ENCODE peak calls at places on chromosomes 5 and 9, in six cellular contexts. One of them, this sample, is unnamed.

GRCh38 chr5:137758719-137759312 is 4.7 kb upstream of the HNRNPA0 start:
- DNase-seq in KBM-7: no peak
- DNase-seq in pancreas: no peak
- DNase-seq in HTR-8/SVneo: no peak
- DNase-seq in activated CD8-positive, alpha-beta memory T cell treated with anti-CD3 and anti-CD28 coated beads for 24 hours: no peak
- DNase-seq in CD4-positive, alpha-beta T cell: no peak
- DNase-seq in this sample: no peak

GRCh38 chr5:89904442-89904841 is 505.1 kb downstream of the CETN3 start:
- DNase-seq in KBM-7: no peak
- DNase-seq in pancreas: no peak
- DNase-seq in HTR-8/SVneo: no peak
- DNase-seq in activated CD8-positive, alpha-beta memory T cell treated with anti-CD3 and anti-CD28 coated beads for 24 hours: no peak
- DNase-seq in CD4-positive, alpha-beta T cell: no peak
- DNase-seq in this sample: no peak

GRCh38 chr5:71456362-71456743 is 902 bp downstream of the BDP1 start:
- DNase-seq in KBM-7: no peak
- DNase-seq in pancreas: no peak
- DNase-seq in HTR-8/SVneo: no peak
- DNase-seq in activated CD8-positive, alpha-beta memory T cell treated with anti-CD3 and anti-CD28 coated beads for 24 hours: no peak
- DNase-seq in CD4-positive, alpha-beta T cell: no peak
- DNase-seq in this sample: no peak

GRCh38 chr5:73883646-73884045 is 257.6 kb downstream of the ARHGEF28 start:
- DNase-seq in KBM-7: no peak
- DNase-seq in pancreas: no peak
- DNase-seq in HTR-8/SVneo: no peak
- DNase-seq in activated CD8-positive, alpha-beta memory T cell treated with anti-CD3 and anti-CD28 coated beads for 24 hours: no peak
- DNase-seq in CD4-positive, alpha-beta T cell: no peak
- DNase-seq in this sample: no peak

GRCh38 chr9:110476251-110476650 is 103.3 kb downstream of the SVEP1 start:
- DNase-seq in KBM-7: no peak
- DNase-seq in pancreas: no peak
- DNase-seq in HTR-8/SVneo: no peak
- DNase-seq in activated CD8-positive, alpha-beta memory T cell treated with anti-CD3 and anti-CD28 coated beads for 24 hours: no peak
- DNase-seq in CD4-positive, alpha-beta T cell: no peak
- DNase-seq in this sample: no peak

GRCh38 chr9:108937561-108938305 is 3.5 kb downstream of the ABITRAM start:
- DNase-seq in KBM-7: no peak
- DNase-seq in pancreas: no peak
- DNase-seq in HTR-8/SVneo: no peak
- DNase-seq in activated CD8-positive, alpha-beta memory T cell treated with anti-CD3 and anti-CD28 coated beads for 24 hours: no peak
- DNase-seq in CD4-positive, alpha-beta T cell: no peak
- DNase-seq in this sample: no peak

GRCh38 chr9:35229779-35230143 is 68.0 kb downstream of the UNC13B start:
- DNase-seq in KBM-7: no peak
- DNase-seq in pancreas: no peak
- DNase-seq in HTR-8/SVneo: no peak
- DNase-seq in activated CD8-positive, alpha-beta memory T cell treated with anti-CD3 and anti-CD28 coated beads for 24 hours: no peak
- DNase-seq in CD4-positive, alpha-beta T cell: no peak
- DNase-seq in this sample: no peak

GRCh38 chr5:149632311-149633251 is 51.3 kb downstream of the ARHGEF37 start:
- DNase-seq in KBM-7: no peak
- DNase-seq in pancreas: no peak
- DNase-seq in HTR-8/SVneo: peak
- DNase-seq in activated CD8-positive, alpha-beta memory T cell treated with anti-CD3 and anti-CD28 coated beads for 24 hours: no peak
- DNase-seq in CD4-positive, alpha-beta T cell: no peak
- DNase-seq in this sample: no peak

GRCh38 chr5:76729373-76730290 is 13.7 kb downstream of the F2R start:
- DNase-seq in KBM-7: no peak
- DNase-seq in pancreas: no peak
- DNase-seq in HTR-8/SVneo: no peak
- DNase-seq in activated CD8-positive, alpha-beta memory T cell treated with anti-CD3 and anti-CD28 coated beads for 24 hours: no peak
- DNase-seq in CD4-positive, alpha-beta T cell: no peak
- DNase-seq in this sample: no peak

GRCh38 chr5:176806137-176806536 is 4.2 kb upstream of the UNC5A start:
- DNase-seq in KBM-7: peak
- DNase-seq in pancreas: no peak
- DNase-seq in HTR-8/SVneo: no peak
- DNase-seq in activated CD8-positive, alpha-beta memory T cell treated with anti-CD3 and anti-CD28 coated beads for 24 hours: no peak
- DNase-seq in CD4-positive, alpha-beta T cell: no peak
- DNase-seq in this sample: no peak

GRCh38 chr5:11619339-11620028 is 284.8 kb downstream of the CTNND2 start:
- DNase-seq in KBM-7: peak
- DNase-seq in pancreas: no peak
- DNase-seq in HTR-8/SVneo: peak
- DNase-seq in activated CD8-positive, alpha-beta memory T cell treated with anti-CD3 and anti-CD28 coated beads for 24 hours: no peak
- DNase-seq in CD4-positive, alpha-beta T cell: no peak
- DNase-seq in this sample: no peak

GRCh38 chr5:141668601-141669265 is 13.3 kb downstream of the ARAP3 start:
- DNase-seq in KBM-7: no peak
- DNase-seq in pancreas: no peak
- DNase-seq in HTR-8/SVneo: no peak
- DNase-seq in activated CD8-positive, alpha-beta memory T cell treated with anti-CD3 and anti-CD28 coated beads for 24 hours: no peak
- DNase-seq in CD4-positive, alpha-beta T cell: no peak
- DNase-seq in this sample: no peak

This sample was measured in esophagus muscularis mucosa.